ENCODE peak calls at places on chromosomes 11 and 22, in four cellular contexts. I is K562, N is HCT116, G is HepG2. X is an unnamed sample.

GRCh38 chr11:1574256-1575242 is 2.5 kb upstream of the DUSP8 start:
- DNase-seq in G (no peak), I (peak; percentile 85), N (no peak), X (no peak)

GRCh38 chr11:2562181-2562581 is 117.4 kb downstream of the KCNQ1 start:
- DNase-seq in N (no peak), I (no peak), G (peak; percentile 76), X (no peak)

GRCh38 chr22:20566420-20567260 is 59.2 kb downstream of the MED15 start:
- DNase-seq in N (no peak), I (no peak), G (no peak), X (no peak)

GRCh38 chr11:106466441-106467190 is 389.2 kb downstream of the AASDHPPT start:
- DNase-seq in N (no peak), G (peak; percentile 36), I (no peak), X (no peak)

GRCh38 chr22:46055851-46056168 is 78.8 kb upstream of the WNT7B start:
- DNase-seq in I (no peak), N (no peak), G (no peak), X (no peak)

GRCh38 chr11:119134389-119134978 is 13.1 kb downstream of the HINFP start:
- DNase-seq in G (no peak), I (no peak), N (no peak), X (no peak)

GRCh38 chr22:42269407-42270177 is 861 bp downstream of the TCF20 start:
- DNase-seq in G (peak; percentile 67), N (peak; percentile 48), I (peak; percentile 63), X (no peak)

GRCh38 chr11:112401036-112401769 is 140.5 kb upstream of the PLET1 start:
- DNase-seq in N (no peak), G (no peak), I (no peak), X (no peak)

GRCh38 chr11:73389134-73389525 is 12.9 kb downstream of the RELT start:
- DNase-seq in G (no peak), I (no peak), N (no peak), X (no peak)

GRCh38 chr11:66020618-66021357 is 5.5 kb downstream of the CATSPER1 start:
- DNase-seq in G (no peak), I (peak; percentile 62), N (no peak), X (no peak)

GRCh38 chr11:46916669-46917108 is 1.7 kb downstream of the LRP4 start:
- DNase-seq in N (no peak), I (peak; percentile 45), G (peak; percentile 55), X (no peak)

GRCh38 chr11:111376453-111376871 is 2.6 kb downstream of the POU2AF1 start:
- DNase-seq in I (no peak), G (no peak), N (no peak), X (no peak)

GRCh38 chr22:17780116-17780740 is 6.0 kb upstream of the BID start:
- DNase-seq in I (no peak), N (no peak), G (no peak), X (no peak)

GRCh38 chr11:69040051-69040450 is 8.7 kb upstream of the TPCN2 start:
- DNase-seq in G (no peak), N (no peak), I (no peak), X (no peak)

GRCh38 chr11:69048056-69048717 is 545 bp upstream of the TPCN2 start:
- DNase-seq in N (no peak), I (no peak), G (no peak), X (no peak)

GRCh38 chr11:69041516-69041915 is 7.2 kb upstream of the TPCN2 start:
- DNase-seq in G (no peak), N (no peak), I (no peak), X (no peak)

GRCh38 chr11:69040581-69041260 is 8.0 kb upstream of the TPCN2 start:
- DNase-seq in G (no peak), I (no peak), N (no peak), X (no peak)

DNA sequence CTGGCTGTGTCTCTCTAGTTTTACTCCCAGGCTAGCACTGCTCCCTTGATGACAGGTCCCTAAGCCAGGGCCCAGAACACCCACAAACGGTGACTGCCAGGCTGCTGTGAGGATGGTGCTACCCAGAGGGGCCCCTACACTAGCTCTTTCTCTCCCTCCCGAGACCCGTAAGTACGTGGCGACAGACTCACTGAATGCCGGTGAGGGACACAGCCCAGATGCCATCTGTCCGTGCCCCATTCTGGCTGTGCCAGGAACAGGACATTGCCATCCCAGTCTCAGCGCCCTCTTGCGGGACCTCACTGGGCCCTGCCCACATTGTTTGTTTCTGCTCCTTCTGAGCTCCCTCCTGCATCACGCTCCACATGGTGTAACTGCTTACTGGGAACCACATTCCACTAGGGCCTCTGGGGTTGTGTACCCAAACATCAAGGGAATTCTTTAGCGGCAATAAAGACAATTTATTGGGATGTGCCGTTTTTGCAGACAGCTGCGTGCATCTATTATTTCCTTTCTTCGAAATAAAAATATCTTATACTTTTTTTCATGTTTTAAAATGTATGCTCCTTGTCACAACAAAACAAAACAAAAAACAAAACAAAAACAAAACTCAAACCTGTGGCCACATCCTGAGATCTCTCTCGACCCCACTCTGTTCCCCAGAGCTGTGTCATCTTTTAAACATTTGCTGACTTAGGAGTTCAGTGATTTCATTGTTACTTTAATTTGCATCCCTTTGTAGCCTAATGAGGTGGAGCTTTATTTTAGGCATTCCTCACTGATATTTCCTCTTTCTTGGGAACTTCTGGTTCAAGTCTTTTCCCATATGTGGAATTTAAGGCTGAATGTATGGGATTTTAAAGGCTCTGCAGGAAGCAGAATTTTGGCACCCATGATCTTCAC is 4.4 kb upstream of the TPCN2 start:
- DNase-seq in G (peak; percentile 68), I (no peak), N (peak; percentile 68), X (peak; percentile 42)
- TF ChIP-seq TCF7L2 in G (no peak), I (no peak), N (peak; percentile 39), X (peak; percentile 69)

DNA sequence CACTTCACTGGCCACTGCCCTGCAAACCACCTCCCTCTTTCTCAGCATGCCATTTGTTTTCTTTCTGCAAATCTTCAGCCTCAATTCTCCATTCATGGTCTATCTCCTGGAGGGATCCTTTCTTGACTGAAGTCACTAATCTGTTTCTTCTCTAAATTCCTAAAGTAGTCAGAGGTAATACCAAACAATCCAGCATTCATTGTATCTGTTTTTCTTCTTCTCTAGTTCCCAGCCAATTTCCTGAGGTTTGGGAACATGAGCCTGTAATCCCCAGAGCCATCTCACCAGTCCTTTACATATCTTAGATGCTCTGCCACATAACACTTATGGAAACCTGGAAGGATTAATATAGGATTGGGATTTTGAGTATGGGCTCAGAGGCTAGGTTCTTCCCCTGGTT is 86.5 kb downstream of the MICAL2 start:
- DNase-seq in G (no peak), N (no peak), I (no peak), X (no peak)
- H3K4me1 ChIP-seq in G (no peaks in the 10 kb centered on the region), N (no peaks in the 10 kb centered on the region), I (peaks cover 50% of the 10 kb centered on the region), X (peaks cover 28% of the 10 kb centered on the region)

DNA sequence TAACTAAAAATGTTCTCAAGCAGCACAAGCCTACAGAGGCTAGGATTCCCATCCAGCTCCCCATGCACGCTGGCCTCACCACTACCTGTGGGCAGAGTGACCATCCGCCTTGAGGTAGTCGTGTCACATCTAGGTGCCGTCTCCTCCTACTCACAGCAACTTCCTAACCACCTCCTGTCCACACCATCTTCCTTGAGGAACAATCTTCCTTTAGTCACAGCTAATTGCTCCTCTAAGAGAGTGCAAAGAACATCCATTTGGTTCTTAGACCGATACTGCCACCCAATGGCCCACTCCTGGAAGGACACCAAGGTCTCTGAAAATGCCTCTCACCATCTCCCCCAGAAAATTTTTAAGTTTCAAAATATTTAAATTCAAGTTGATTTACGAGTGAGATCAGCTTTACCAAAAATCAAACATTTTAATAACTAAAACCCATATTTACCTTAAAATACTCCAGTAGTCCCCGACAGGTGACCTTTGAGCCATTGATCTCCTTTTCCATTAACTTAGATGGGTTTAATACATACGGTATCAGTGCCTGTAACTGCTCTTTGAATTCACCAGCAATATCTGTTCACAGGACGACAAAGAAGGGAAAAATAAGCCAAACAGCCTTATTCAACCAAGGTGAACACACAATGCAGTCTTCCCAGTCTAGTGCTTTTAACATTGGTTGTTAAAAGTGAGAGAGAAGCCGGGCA is 21.7 kb upstream of the PLAAT3 start:
- DNase-seq in G (peak; percentile 47), I (peak; percentile 63), N (peak; percentile 28), X (no peak)
- TF ChIP-seq TCF7L2 in G (no peak), I (no peak), N (no peak), X (no peak)

DNA sequence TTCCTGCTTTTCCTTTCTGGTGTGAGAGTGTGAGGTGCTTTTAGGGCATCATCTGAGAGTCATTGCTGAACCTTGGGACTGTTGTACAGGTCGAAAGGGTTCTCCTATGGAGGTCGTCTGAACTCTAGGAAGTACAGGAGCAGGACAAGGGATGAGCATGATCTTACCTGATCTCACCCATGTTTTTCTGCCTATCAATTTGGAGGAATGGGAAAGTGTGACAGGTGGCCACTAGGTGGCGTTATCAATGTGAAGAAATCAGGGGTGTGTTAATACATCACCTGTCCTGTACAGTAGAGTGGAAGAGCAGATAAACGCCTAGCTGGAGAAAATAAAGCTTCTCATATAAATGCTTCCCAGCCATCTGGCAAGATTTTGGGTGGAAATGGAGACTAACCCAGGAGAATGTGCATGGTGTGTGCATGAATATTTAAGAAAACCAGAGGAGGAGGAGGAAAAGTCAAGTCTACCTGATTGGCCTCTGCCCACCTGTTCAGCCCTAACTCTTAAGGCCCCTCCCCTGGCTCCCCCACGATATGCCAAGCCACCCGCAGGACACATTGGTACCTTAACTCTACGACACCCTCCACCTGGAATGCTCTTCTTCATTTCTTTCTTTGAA is 72.0 kb upstream of the NARS2 start:
- DNase-seq in I (peak; percentile 69), N (peak; percentile 49), G (peak; percentile 59), X (peak; percentile 39)
- H3K4me1 ChIP-seq in I (no peaks in the 10 kb centered on the region), N (no peaks in the 10 kb centered on the region), G (peaks cover 6% of the 10 kb centered on the region), X (peaks cover 2% of the 10 kb centered on the region)

X was measured in Panc1.